ENCODE peak calls at places on chromosomes 16 and 17, in eight cellular contexts. I is adrenal gland, Z is prostate gland, W is NT2/D1, K is Peyer's patch, M is aorta, O is heart left ventricle, L is mammary epithelial cell. S is an unnamed sample.
A peak's percentile ranks its signal among the peaks of the same experiment; 100 is the strongest.

GRCh38 chr16:13956635-13957196 is 36.8 kb downstream of the ERCC4 start:
- DNase-seq in O (no peak), W (no peak), L (no peak), I (no peak), M (no peak), Z (no peak), K (peak; percentile 32), S (no peak)

GRCh38 chr17:83183951-83184506 is 104.6 kb downstream of the METRNL start:
- DNase-seq in K (peak; percentile 11), O (no peak), Z (no peak), L (no peak), I (peak; percentile 13), M (peak; percentile 51), W (no peak), S (no peak)

GRCh38 chr17:42283241-42284019 is 4.9 kb upstream of the STAT5A start:
- DNase-seq in I (peak; percentile 49), Z (no peak), K (no peak), L (no peak), W (no peak), M (peak; percentile 64), O (no peak), S (no peak)

GRCh38 chr17:76053230-76054111 is 18.8 kb downstream of the SRP68 start:
- DNase-seq in K (no peak), O (no peak), M (no peak), W (no peak), L (peak; percentile 44), Z (no peak), I (no peak), S (no peak)

GRCh38 chr16:1491327-1491726 is 1.8 kb upstream of the TELO2 start:
- DNase-seq in O (no peak), L (peak; percentile 19), K (no peak), Z (no peak), I (no peak), W (no peak), M (peak; percentile 61), S (no peak)

GRCh38 chr17:33240397-33240796 is 52.7 kb downstream of the ASIC2 start:
- DNase-seq in M (no peak), Z (no peak), W (no peak), I (no peak), K (no peak), L (no peak), O (no peak), S (no peak)

GRCh38 chr16:55539488-55539887 is 27.0 kb upstream of the CAPNS2 start:
- DNase-seq in K (no peak), L (no peak), I (no peak), W (no peak), M (no peak), Z (no peak), O (no peak), S (no peak)

GRCh38 chr17:16304832-16305231 is 48.4 kb downstream of the CENPV start:
- DNase-seq in I (no peak), W (peak; percentile 36), Z (no peak), K (no peak), O (no peak), M (no peak), L (no peak), S (no peak)

GRCh38 chr17:45123930-45124796 is 8.2 kb downstream of the PLCD3 start:
- DNase-seq in Z (no peak), I (peak; percentile 68), O (peak; percentile 60), M (peak; percentile 93), K (no peak), W (peak; percentile 22), L (peak; percentile 79), S (no peak)

GRCh38 chr17:40932608-40933007 is 4.8 kb downstream of the KRT23 start:
- DNase-seq in M (no peak), O (no peak), K (no peak), Z (no peak), I (no peak), L (no peak), W (no peak), S (no peak)

GRCh38 chr16:12578001-12578400 is 225.7 kb downstream of the CPPED1 start:
- DNase-seq in Z (no peak), I (no peak), W (no peak), L (no peak), M (peak; percentile 42), K (no peak), O (no peak), S (no peak)

GRCh38 chr17:78125976-78126894 is 2.3 kb downstream of the TMC6 start:
- DNase-seq in Z (no peak), O (peak; percentile 83), K (no peak), W (no peak), L (no peak), I (no peak), M (no peak), S (peak; percentile 45)

GRCh38 chr16:88381820-88382451 is 823 bp upstream of the ZNF469 start:
- DNase-seq in K (no peak), L (no peak), M (peak; percentile 72), O (peak; percentile 13), W (peak; percentile 82), I (no peak), Z (no peak), S (no peak)
- H3K27me3 ChIP-seq in K (no peaks in the 10 kb centered on the region), L (peaks cover 4% of the 10 kb centered on the region), M (no peaks in the 10 kb centered on the region), O (peaks cover 11% of the 10 kb centered on the region), W (peaks cover 56% of the 10 kb centered on the region), I (no peaks in the 10 kb centered on the region), Z (no peaks in the 10 kb centered on the region), S (peaks cover 21% of the 10 kb centered on the region)

DNA sequence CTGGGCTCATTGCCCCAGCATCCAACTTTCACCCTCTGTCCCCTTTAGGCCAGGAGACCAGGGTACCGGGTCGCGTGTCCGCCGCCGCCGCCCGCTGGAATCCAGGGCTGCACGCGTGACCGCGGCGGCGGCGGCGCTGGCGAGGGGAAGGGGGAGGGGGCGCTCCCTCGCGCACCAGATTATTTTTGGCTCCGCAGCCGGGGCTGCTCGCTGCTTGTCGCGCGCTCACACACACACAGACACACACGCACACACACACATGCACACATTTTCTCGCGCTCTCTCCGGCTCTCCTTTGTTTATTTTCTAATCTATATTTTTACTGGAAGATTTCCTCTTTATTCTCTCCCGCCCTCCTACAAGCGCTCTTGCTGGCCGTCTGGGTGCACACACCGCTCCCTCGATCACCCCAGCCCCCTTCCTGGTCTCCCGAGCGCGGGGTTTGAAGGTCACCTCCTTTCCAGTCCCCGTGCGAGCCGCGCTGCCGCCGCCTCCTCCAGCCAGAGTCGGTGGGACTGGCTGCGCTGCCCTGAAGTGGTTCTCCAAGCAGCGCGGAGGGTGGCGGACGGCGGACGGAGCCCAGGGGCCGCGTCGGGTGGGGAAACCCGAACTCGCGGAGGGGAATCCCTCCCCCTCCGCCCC is 921.4 kb upstream of the EEF2KMT start:
- DNase-seq in W (no peak), O (no peak), K (no peak), I (no peak), M (no peak), L (no peak), Z (no peak), S (no peak)
- H3K4me3 ChIP-seq in W (peak overlapping the region; percentile 64), O (no peak overlapping the region), K (no peak overlapping the region), I (no peak overlapping the region), M (no peak overlapping the region), L (no peak overlapping the region), Z (no peak overlapping the region), S (no peak overlapping the region)

GRCh38 chr17:47846741-47847340 is 4.1 kb downstream of the SP6 start:
- DNase-seq in Z (no peak), L (no peak), K (no peak), M (no peak), I (no peak), O (no peak), W (no peak), S (no peak)
- H3K4me1 ChIP-seq in Z (peaks cover 4% of the 10 kb centered on the region), L (peaks cover 54% of the 10 kb centered on the region), K (peaks cover 18% of the 10 kb centered on the region), M (no peaks in the 10 kb centered on the region), I (peaks cover 8% of the 10 kb centered on the region), O (peaks cover 14% of the 10 kb centered on the region), W (peaks cover 28% of the 10 kb centered on the region), S (peaks cover 35% of the 10 kb centered on the region)

GRCh38 chr16:84919267-84919666 is 92.1 kb downstream of the ZDHHC7 start:
- DNase-seq in M (no peak), O (no peak), W (no peak), Z (no peak), K (no peak), L (no peak), I (no peak), S (no peak)
- H3K27me3 ChIP-seq in M (no peaks in the 10 kb centered on the region), O (no peaks in the 10 kb centered on the region), W (no peaks in the 10 kb centered on the region), Z (no peaks in the 10 kb centered on the region), K (no peaks in the 10 kb centered on the region), L (peaks cover 7% of the 10 kb centered on the region), I (no peaks in the 10 kb centered on the region), S (peaks cover 2% of the 10 kb centered on the region)

DNA sequence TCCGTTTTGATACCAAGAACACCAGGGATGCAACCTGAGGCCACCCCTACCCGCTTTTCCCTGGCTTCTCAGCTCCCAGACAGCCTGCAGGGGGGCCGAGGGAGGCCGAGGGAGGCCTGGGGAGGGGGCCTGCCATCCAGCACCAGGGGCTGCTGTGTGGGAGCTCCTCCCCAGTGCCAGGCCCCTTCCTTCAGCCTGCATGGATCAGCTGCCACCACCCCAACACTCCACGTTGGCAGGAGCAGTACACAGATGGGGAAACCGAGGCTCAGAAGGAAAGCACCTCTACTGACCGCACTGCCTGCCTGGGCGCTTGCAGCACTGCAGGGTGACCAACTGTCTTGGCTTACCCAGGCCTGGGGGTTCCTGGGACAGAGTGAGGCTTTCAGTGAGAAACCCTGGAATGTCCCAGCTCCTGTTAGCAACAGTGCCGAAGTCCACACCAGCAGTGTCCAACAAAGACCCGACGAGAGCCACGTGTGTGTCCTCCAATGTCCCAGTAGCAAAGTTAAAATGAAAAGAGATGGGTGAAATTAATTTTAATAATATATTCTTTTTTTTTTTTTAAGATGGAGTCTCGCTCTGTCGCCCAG is 5.3 kb upstream of the OSGIN1 start:
- DNase-seq in W (no peak), I (no peak), L (no peak), O (no peak), K (no peak), Z (no peak), M (no peak), S (no peak)
- H3K4me3 ChIP-seq in W (no peak overlapping the region), I (no peak overlapping the region), L (no peak overlapping the region), O (no peak overlapping the region), K (no peak overlapping the region), Z (no peak overlapping the region), M (no peak overlapping the region), S (no peak overlapping the region)

S was measured in CD8-positive, alpha-beta memory T cell.